ENCODE peak calls at places on chromosomes 4 and X, in four cellular contexts. One of them, this sample, is unnamed.

GRCh38 chrX:47831788-47832187 is 4.9 kb upstream of the ZNF81 start:
- DNase-seq in K562: peak; percentile 38
- DNase-seq in GM12878: no peak
- DNase-seq in HepG2: peak; percentile 29
- DNase-seq in this sample: peak; percentile 63

GRCh38 chr4:159487284-159487747 is 384.4 kb downstream of the RAPGEF2 start:
- DNase-seq in K562: peak; percentile 56
- DNase-seq in GM12878: peak; percentile 17
- DNase-seq in HepG2: peak; percentile 68
- DNase-seq in this sample: peak; percentile 73

GRCh38 chr4:3526456-3526855 is 5.8 kb downstream of the LRPAP1 start:
- DNase-seq in K562: no peak
- DNase-seq in GM12878: no peak
- DNase-seq in HepG2: no peak
- DNase-seq in this sample: no peak

GRCh38 chrX:100685284-100685996 is 41.4 kb downstream of the SRPX2 start:
- DNase-seq in K562: peak; percentile 68
- DNase-seq in GM12878: peak; percentile 53
- DNase-seq in HepG2: peak; percentile 62
- DNase-seq in this sample: peak; percentile 84

GRCh38 chr4:75973770-75974169 is 17.0 kb downstream of the SDAD1 start:
- DNase-seq in K562: no peak
- DNase-seq in GM12878: no peak
- DNase-seq in HepG2: no peak
- DNase-seq in this sample: no peak

GRCh38 chr4:7863911-7864681 is 75.6 kb downstream of the AFAP1 start:
- DNase-seq in K562: no peak
- DNase-seq in GM12878: no peak
- DNase-seq in HepG2: peak; percentile 14
- DNase-seq in this sample: no peak

GRCh38 chrX:122583526-122583925 is 600.6 kb upstream of the GRIA3 start:
- DNase-seq in K562: no peak
- DNase-seq in GM12878: no peak
- DNase-seq in HepG2: no peak
- DNase-seq in this sample: no peak

GRCh38 chr4:7798215-7798995 is 141.3 kb downstream of the AFAP1 start:
- DNase-seq in K562: no peak
- DNase-seq in GM12878: no peak
- DNase-seq in HepG2: no peak
- DNase-seq in this sample: no peak

GRCh38 chrX:153637121-153638040 is 9.6 kb upstream of the DUSP9 start:
- DNase-seq in K562: no peak
- DNase-seq in GM12878: no peak
- DNase-seq in HepG2: peak; percentile 44
- DNase-seq in this sample: no peak

GRCh38 chr4:7968262-7968896 is 28.7 kb upstream of the AFAP1 start:
- DNase-seq in K562: no peak
- DNase-seq in GM12878: no peak
- DNase-seq in HepG2: no peak
- DNase-seq in this sample: no peak

GRCh38 chr4:112403072-112403945 is 106.1 kb downstream of the ALPK1 start:
- DNase-seq in K562: no peak
- DNase-seq in GM12878: no peak
- DNase-seq in HepG2: no peak
- DNase-seq in this sample: no peak

GRCh38 chr4:176270669-176271068 is 1.6 kb upstream of the ASB5 start:
- DNase-seq in K562: no peak
- DNase-seq in GM12878: no peak
- DNase-seq in HepG2: peak; percentile 20
- DNase-seq in this sample: peak; percentile 53

GRCh38 chr4:44257461-44257860 is 191.1 kb downstream of the KCTD8 start:
- DNase-seq in K562: no peak
- DNase-seq in GM12878: no peak
- DNase-seq in HepG2: no peak
- DNase-seq in this sample: no peak

GRCh38 chr4:165111906-165112257 is 778 bp downstream of the TMEM192 start:
- DNase-seq in K562: no peak
- DNase-seq in GM12878: no peak
- DNase-seq in HepG2: no peak
- DNase-seq in this sample: no peak

GRCh38 chr4:171956678-171957077 is 143.5 kb downstream of the GALNTL6 start:
- DNase-seq in K562: no peak
- DNase-seq in GM12878: no peak
- DNase-seq in HepG2: peak; percentile 3
- DNase-seq in this sample: no peak

GRCh38 chr4:74133786-74134499 is 24.0 kb upstream of the MTHFD2L start:
- DNase-seq in K562: peak; percentile 56
- DNase-seq in GM12878: peak; percentile 20
- DNase-seq in HepG2: peak; percentile 54
- DNase-seq in this sample: peak; percentile 72

GRCh38 chr4:101993002-101993840 is 202.7 kb downstream of the BANK1 start:
- DNase-seq in K562: no peak
- DNase-seq in GM12878: no peak
- DNase-seq in HepG2: no peak
- DNase-seq in this sample: no peak

GRCh38 chr4:71501992-71502391 is 163.2 kb downstream of the SLC4A4 start:
- DNase-seq in K562: no peak
- DNase-seq in GM12878: no peak
- DNase-seq in HepG2: no peak
- DNase-seq in this sample: no peak

GRCh38 chrX:136176399-136176825 is 29.1 kb downstream of the FHL1 start:
- DNase-seq in K562: no peak
- DNase-seq in GM12878: no peak
- DNase-seq in HepG2: no peak
- DNase-seq in this sample: no peak

GRCh38 chr4:124711469-124712416 is 789 bp downstream of the ANKRD50 start:
- DNase-seq in K562: peak; percentile 65
- DNase-seq in GM12878: no peak
- DNase-seq in HepG2: peak; percentile 41
- DNase-seq in this sample: peak; percentile 43

GRCh38 chr4:147096667-147097604 is 151.3 kb upstream of the TTC29 start:
- DNase-seq in K562: peak; percentile 45
- DNase-seq in GM12878: no peak
- DNase-seq in HepG2: peak; percentile 34
- DNase-seq in this sample: peak; percentile 37

GRCh38 chr4:14856076-14856926 is 146.0 kb upstream of the CPEB2 start:
- DNase-seq in K562: peak; percentile 71
- DNase-seq in GM12878: peak; percentile 96
- DNase-seq in HepG2: peak; percentile 4
- DNase-seq in this sample: no peak

GRCh38 chrX:68994135-68994882 is 165.5 kb downstream of the EFNB1 start:
- DNase-seq in K562: no peak
- DNase-seq in GM12878: no peak
- DNase-seq in HepG2: no peak
- DNase-seq in this sample: peak; percentile 3

GRCh38 chr4:6120361-6120760 is 80.0 kb downstream of the JAKMIP1 start:
- DNase-seq in K562: no peak
- DNase-seq in GM12878: no peak
- DNase-seq in HepG2: no peak
- DNase-seq in this sample: no peak

GRCh38 chr4:72993876-72994275 is 75.6 kb downstream of the COX18 start:
- DNase-seq in K562: no peak
- DNase-seq in GM12878: no peak
- DNase-seq in HepG2: no peak
- DNase-seq in this sample: no peak

GRCh38 chrX:133726642-133727041 is 258.8 kb downstream of the GPC3 start:
- DNase-seq in K562: no peak
- DNase-seq in GM12878: no peak
- DNase-seq in HepG2: no peak
- DNase-seq in this sample: no peak

GRCh38 chrX:152881289-152881688 is 16.6 kb upstream of the ZNF185 start:
- DNase-seq in K562: no peak
- DNase-seq in GM12878: no peak
- DNase-seq in HepG2: no peak
- DNase-seq in this sample: no peak

GRCh38 chrX:146707781-146708180 is 101.8 kb upstream of the CXorf51B start:
- DNase-seq in K562: no peak
- DNase-seq in GM12878: no peak
- DNase-seq in HepG2: no peak
- DNase-seq in this sample: peak; percentile 9

GRCh38 chrX:17032351-17032750 is 85.9 kb downstream of the REPS2 start:
- DNase-seq in K562: no peak
- DNase-seq in GM12878: no peak
- DNase-seq in HepG2: no peak
- DNase-seq in this sample: no peak

GRCh38 chrX:153774576-153775292 is 6.1 kb upstream of the SRPK3 start:
- DNase-seq in K562: no peak
- DNase-seq in GM12878: no peak
- DNase-seq in HepG2: no peak
- DNase-seq in this sample: no peak

GRCh38 chr4:133156096-133156495 is 7.0 kb downstream of the PCDH10 start:
- DNase-seq in K562: no peak
- DNase-seq in GM12878: no peak
- DNase-seq in HepG2: no peak
- DNase-seq in this sample: no peak

GRCh38 chrX:12210196-12210815 is 72.0 kb downstream of the FRMPD4 start:
- DNase-seq in K562: no peak
- DNase-seq in GM12878: no peak
- DNase-seq in HepG2: no peak
- DNase-seq in this sample: no peak

DNA sequence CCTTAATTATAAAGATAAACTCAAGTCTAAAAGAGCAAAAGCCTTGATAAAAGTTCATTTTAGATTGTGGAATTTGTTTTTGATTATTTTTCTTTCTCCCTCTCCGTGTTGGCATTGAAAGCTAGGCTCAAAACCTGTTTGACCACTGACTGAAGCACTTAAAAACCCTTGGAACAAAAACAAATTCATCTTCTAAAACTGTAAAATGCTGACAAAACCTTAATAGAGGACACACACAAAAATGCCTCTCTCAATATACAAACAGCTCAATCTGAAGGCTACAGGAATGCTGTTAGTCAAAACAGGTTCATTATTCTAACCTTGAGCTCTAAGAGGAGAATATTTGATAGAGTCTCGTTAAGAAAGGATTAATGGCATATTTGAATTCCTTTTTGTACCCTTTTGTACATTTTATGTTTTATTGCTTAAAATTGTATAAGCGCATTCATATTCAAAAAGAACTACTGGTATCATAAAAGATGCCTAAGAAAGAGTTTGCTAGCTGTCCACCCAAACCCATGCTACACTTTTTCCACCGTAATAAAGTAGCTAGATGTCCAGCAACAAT is 74.3 kb upstream of the NAP1L5 start:
- DNase-seq in K562: no peak
- DNase-seq in GM12878: no peak
- DNase-seq in HepG2: no peak
- DNase-seq in this sample: no peak
- TF ChIP-seq FOXK2 in K562: no peak
- TF ChIP-seq FOXK2 in GM12878: no peak
- TF ChIP-seq FOXK2 in HepG2: no peak
- TF ChIP-seq FOXK2 in this sample: no peak

GRCh38 chr4:158238574-158238973 is 28.3 kb downstream of the TMEM144 start:
- DNase-seq in K562: no peak
- DNase-seq in GM12878: no peak
- DNase-seq in HepG2: no peak
- DNase-seq in this sample: no peak

GRCh38 chr4:158243071-158243470 is 32.8 kb downstream of the TMEM144 start:
- DNase-seq in K562: no peak
- DNase-seq in GM12878: no peak
- DNase-seq in HepG2: peak; percentile 71
- DNase-seq in this sample: no peak

GRCh38 chr4:158236304-158237030 is 26.2 kb downstream of the TMEM144 start:
- DNase-seq in K562: no peak
- DNase-seq in GM12878: no peak
- DNase-seq in HepG2: no peak
- DNase-seq in this sample: no peak

GRCh38 chr4:158239196-158239595 is 28.9 kb downstream of the TMEM144 start:
- DNase-seq in K562: no peak
- DNase-seq in GM12878: no peak
- DNase-seq in HepG2: no peak
- DNase-seq in this sample: no peak
- TF ChIP-seq FOXK2 in K562: no peak
- TF ChIP-seq FOXK2 in GM12878: no peak
- TF ChIP-seq FOXK2 in HepG2: no peak
- TF ChIP-seq FOXK2 in this sample: no peak

DNA sequence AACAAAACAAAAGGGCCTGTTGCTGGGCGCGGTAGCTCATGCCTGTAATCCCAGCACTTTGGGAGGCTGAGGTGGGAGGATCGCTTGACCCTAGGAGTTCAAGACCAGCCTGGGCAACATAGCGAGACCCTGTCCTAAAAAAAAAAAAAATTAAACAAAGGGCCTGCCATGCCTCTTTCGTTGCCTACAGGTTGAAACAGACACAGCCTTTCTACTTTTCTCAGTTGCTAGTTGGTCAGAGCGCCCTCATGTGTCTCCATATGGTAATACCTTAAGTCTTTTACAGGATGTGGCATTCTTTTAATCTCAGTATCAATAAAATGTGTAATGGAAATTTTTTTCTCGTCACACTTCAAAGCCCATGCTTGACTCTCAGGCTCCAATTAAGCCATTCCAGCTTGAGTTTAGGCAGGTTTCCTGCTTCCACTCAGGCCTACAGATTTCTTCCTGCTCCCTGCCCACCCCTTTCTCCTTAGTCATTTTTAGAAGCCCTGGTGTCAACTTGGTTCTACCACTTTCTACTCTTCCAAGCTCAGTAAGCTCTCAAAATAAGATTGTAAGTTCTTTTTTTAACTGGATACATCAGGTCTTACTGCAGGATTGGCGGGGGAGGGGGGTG is 4.6 kb upstream of the SOWAHD start:
- DNase-seq in K562: peak; percentile 32
- DNase-seq in GM12878: no peak
- DNase-seq in HepG2: peak; percentile 25
- DNase-seq in this sample: peak; percentile 71
- TF ChIP-seq FOXK2 in K562: no peak
- TF ChIP-seq FOXK2 in GM12878: no peak
- TF ChIP-seq FOXK2 in HepG2: no peak
- TF ChIP-seq FOXK2 in this sample: no peak

DNA sequence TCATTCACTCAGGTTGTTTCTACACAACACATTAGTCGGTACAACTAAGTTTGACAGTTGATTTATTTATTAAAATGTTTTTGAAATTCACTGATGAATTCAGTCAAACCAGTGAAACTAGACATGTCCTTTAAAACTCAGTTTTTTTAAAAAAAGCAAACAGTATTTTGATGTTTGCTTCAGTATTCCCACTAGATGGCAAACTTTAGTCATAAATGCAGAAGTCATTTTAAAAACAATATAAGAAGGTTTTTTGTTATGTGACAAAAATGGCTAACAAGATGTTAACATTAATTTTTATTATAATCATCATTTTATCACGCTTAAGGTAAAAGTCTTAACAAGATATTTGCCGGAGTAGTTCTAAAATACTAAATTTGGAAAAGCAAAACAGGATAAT is 1337.8 kb upstream of the DIAPH2 start:
- DNase-seq in K562: no peak
- DNase-seq in GM12878: no peak
- DNase-seq in HepG2: peak; percentile 0
- DNase-seq in this sample: no peak
- TF ChIP-seq FOXK2 in K562: no peak
- TF ChIP-seq FOXK2 in GM12878: no peak
- TF ChIP-seq FOXK2 in HepG2: no peak
- TF ChIP-seq FOXK2 in this sample: no peak